ENCODE peak calls at places on chromosomes 16 and 17, in four cellular contexts. K, R, F and P are unnamed samples.

GRCh38 chr17:38410201-38410600 is 18.1 kb upstream of the ARHGAP23 start:
- DNase-seq in K (no peak), R (no peak), F (no peak), P (no peak)

GRCh38 chr17:37698132-37698615 is 46.7 kb downstream of the HNF1B start:
- DNase-seq in K (no peak), R (no peak), F (no peak), P (no peak)

GRCh38 chr17:49670641-49671040 is 7.3 kb downstream of the SPOP start:
- DNase-seq in K (no peak), R (no peak), F (no peak), P (no peak)

GRCh38 chr17:79981090-79981489 is 54.6 kb downstream of the TBC1D16 start:
- DNase-seq in K (peak), R (no peak), F (no peak), P (no peak)

GRCh38 chr16:17382949-17383348 is 87.8 kb downstream of the XYLT1 start:
- DNase-seq in K (no peak), R (peak), F (no peak), P (no peak)

GRCh38 chr16:3004319-3004718 is 8.4 kb upstream of the CLDN9 start:
- DNase-seq in K (no peak), R (no peak), F (no peak), P (peak)

GRCh38 chr16:20308266-20308665 is 19.0 kb downstream of the GP2 start:
- DNase-seq in K (no peak), R (no peak), F (no peak), P (no peak)

GRCh38 chr17:61583242-61583641 is 7.8 kb downstream of the NACA2 start:
- DNase-seq in K (no peak), R (no peak), F (no peak), P (peak)

GRCh38 chr16:23755484-23755809 is 621 bp downstream of the CHP2 start:
- DNase-seq in K (no peak), R (no peak), F (no peak), P (no peak)

GRCh38 chr17:78500806-78501205 is 76.4 kb downstream of the DNAH17 start:
- DNase-seq in K (no peak), R (no peak), F (no peak), P (no peak)

GRCh38 chr17:76371656-76372628 is 12.5 kb upstream of the SPHK1 start:
- DNase-seq in K (no peak), R (no peak), F (no peak), P (no peak)

GRCh38 chr16:87963400-87963799 is 12.2 kb downstream of the BANP start:
- DNase-seq in K (no peak), R (no peak), F (no peak), P (no peak)

GRCh38 chr17:82648761-82649474 is 674 bp upstream of the WDR45B start:
- DNase-seq in K (peak), R (peak), F (peak), P (peak)

GRCh38 chr17:9408381-9408780 is 167.2 kb downstream of the STX8 start:
- DNase-seq in K (no peak), R (no peak), F (no peak), P (no peak)

GRCh38 chr16:28291651-28292626 is at the start of gene SBK1:
- DNase-seq in K (peak), R (peak), F (peak), P (peak)

GRCh38 chr17:65020284-65020683 is 36.3 kb downstream of the GNA13 start:
- DNase-seq in K (no peak), R (no peak), F (no peak), P (no peak)

GRCh38 chr16:85465328-85466307 is 147.5 kb upstream of the GSE1 start:
- DNase-seq in K (peak), R (peak), F (peak), P (peak)

GRCh38 chr17:49224198-49224996 is 6.2 kb downstream of the PHOSPHO1 start:
- DNase-seq in K (no peak), R (peak), F (no peak), P (peak)

GRCh38 chr16:83779881-83780280 is 27.9 kb upstream of the HSBP1 start:
- DNase-seq in K (no peak), R (no peak), F (no peak), P (no peak)

GRCh38 chr16:30526137-30526822 is at the start of gene ZNF768:
- DNase-seq in K (peak), R (peak), F (peak), P (no peak)

GRCh38 chr17:78852709-78853111 is 12.1 kb upstream of the USP36 start:
- DNase-seq in K (no peak), R (peak), F (no peak), P (peak)

GRCh38 chr17:38750312-38751121 is 2.0 kb upstream of the PSMB3 start:
- DNase-seq in K (no peak), R (no peak), F (no peak), P (peak)

GRCh38 chr17:75731716-75732498 is 10.6 kb downstream of the ITGB4 start:
- DNase-seq in K (no peak), R (no peak), F (no peak), P (no peak)

DNA sequence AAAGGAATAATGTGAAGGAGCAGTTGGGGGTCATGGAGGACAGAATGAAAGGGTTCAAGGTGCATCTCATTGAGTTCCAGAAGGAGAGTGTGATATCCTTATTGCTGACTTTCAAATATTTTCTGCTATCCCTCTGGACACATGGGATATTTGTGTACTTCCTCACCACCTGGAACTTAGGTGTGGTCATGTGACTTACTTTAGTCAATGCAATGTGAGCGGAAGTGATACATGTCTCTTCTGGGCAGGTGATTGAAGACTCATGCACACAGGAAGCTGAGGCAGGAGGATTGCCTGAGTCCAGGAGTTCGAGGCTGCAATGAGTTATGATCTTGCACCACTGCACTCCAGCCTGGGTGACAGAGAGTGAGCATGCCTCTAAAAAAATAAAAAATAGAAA is 36.7 kb upstream of the TANC2 start:
- DNase-seq in K (no peak), R (no peak), F (no peak), P (no peak)
- TF ChIP-seq POLR2A in K (no peak), R (no peak), F (no peak), P (no peak)

GRCh38 chr16:47386201-47386718 is 74.6 kb downstream of the ITFG1 start:
- DNase-seq in K (no peak), R (no peak), F (no peak), P (no peak)

GRCh38 chr16:47387026-47387734 is 73.7 kb downstream of the ITFG1 start:
- DNase-seq in K (no peak), R (no peak), F (no peak), P (no peak)

GRCh38 chr16:47392114-47392513 is 68.7 kb downstream of the ITFG1 start:
- DNase-seq in K (no peak), R (no peak), F (no peak), P (no peak)

GRCh38 chr16:47388705-47389104 is 72.2 kb downstream of the ITFG1 start:
- DNase-seq in K (no peak), R (no peak), F (no peak), P (no peak)
- TF ChIP-seq POLR2A in K (no peak), R (no peak), F (no peak), P (no peak)

GRCh38 chr16:47881574-47881973 is 274.2 kb downstream of the ABCC12 start:
- DNase-seq in K (no peak), R (no peak), F (no peak), P (no peak)
- TF ChIP-seq POLR2A in K (no peak), R (no peak), F (no peak), P (no peak)

GRCh38 chr17:67246648-67247415 is 1.8 kb upstream of the HELZ start:
- DNase-seq in K (no peak), R (peak), F (peak), P (peak)
- TF ChIP-seq POLR2A in K (no peak), R (no peak), F (no peak), P (no peak)

GRCh38 chr17:20074489-20074888 is 65.3 kb downstream of the SPECC1 start:
- DNase-seq in K (no peak), R (no peak), F (no peak), P (no peak)

GRCh38 chr17:20071824-20072691 is 62.9 kb downstream of the SPECC1 start:
- DNase-seq in K (no peak), R (no peak), F (no peak), P (peak)

GRCh38 chr17:20074001-20074400 is 64.8 kb downstream of the SPECC1 start:
- DNase-seq in K (no peak), R (no peak), F (no peak), P (peak)

GRCh38 chr17:20072692-20072992 is 63.5 kb downstream of the SPECC1 start:
- DNase-seq in K (no peak), R (no peak), F (no peak), P (no peak)

GRCh38 chr17:20073056-20073979 is 64.2 kb downstream of the SPECC1 start:
- DNase-seq in K (peak), R (peak), F (peak), P (peak)
- TF ChIP-seq POLR2A in K (no peak), R (no peak), F (no peak), P (no peak)